ENCODE peak calls at places on chromosomes 16 and 17, in five cellular contexts. H is fibroblast of pulmonary artery, O is BJ, K is kidney epithelial cell, V is AG09309. R is an unnamed sample.

GRCh38 chr16:85477801-85478363 is 135.2 kb upstream of the GSE1 start:
- DNase-seq in H (no peak), O (no peak), K (no peak), V (no peak), R (no peak)

GRCh38 chr17:40686192-40686591 is 17.4 kb downstream of the KRT24 start:
- DNase-seq in H (no peak), O (no peak), K (no peak), V (no peak), R (no peak)

GRCh38 chr17:79892457-79893236 is 53.4 kb upstream of the CBX4 start:
- DNase-seq in H (no peak), O (no peak), K (no peak), V (no peak), R (no peak)

GRCh38 chr17:83080641-83081560 is 1.5 kb downstream of the METRNL start:
- DNase-seq in H (peak; percentile 35), O (no peak), K (no peak), V (no peak), R (no peak)

GRCh38 chr16:22092143-22092933 is at the start of gene VWA3A:
- DNase-seq in H (peak; percentile 56), O (peak; percentile 31), K (peak; percentile 25), V (peak; percentile 21), R (peak; percentile 70)

GRCh38 chr17:18184143-18185007 is 747 bp downstream of the ALKBH5 start:
- DNase-seq in H (peak; percentile 33), O (no peak), K (no peak), V (no peak), R (peak; percentile 42)

GRCh38 chr16:8936421-8936820 is 27.3 kb downstream of the USP7 start:
- DNase-seq in H (no peak), O (no peak), K (peak; percentile 48), V (no peak), R (peak; percentile 27)

GRCh38 chr16:12341423-12341822 is 364.9 kb downstream of the SNX29 start:
- DNase-seq in H (peak; percentile 7), O (peak; percentile 30), K (peak; percentile 66), V (no peak), R (peak; percentile 24)

GRCh38 chr17:5434984-5435383 is 4.0 kb downstream of the C1QBP start:
- DNase-seq in H (no peak), O (no peak), K (no peak), V (no peak), R (no peak)

GRCh38 chr17:44315760-44316731 is 7.6 kb downstream of the RUNDC3A start:
- DNase-seq in H (no peak), O (no peak), K (no peak), V (no peak), R (no peak)
- H3K4me3 ChIP-seq in H (no peak overlapping the region), O (peak overlapping the region; percentile 40), K (no peak overlapping the region), V (no peak overlapping the region), R (no peak overlapping the region)

DNA sequence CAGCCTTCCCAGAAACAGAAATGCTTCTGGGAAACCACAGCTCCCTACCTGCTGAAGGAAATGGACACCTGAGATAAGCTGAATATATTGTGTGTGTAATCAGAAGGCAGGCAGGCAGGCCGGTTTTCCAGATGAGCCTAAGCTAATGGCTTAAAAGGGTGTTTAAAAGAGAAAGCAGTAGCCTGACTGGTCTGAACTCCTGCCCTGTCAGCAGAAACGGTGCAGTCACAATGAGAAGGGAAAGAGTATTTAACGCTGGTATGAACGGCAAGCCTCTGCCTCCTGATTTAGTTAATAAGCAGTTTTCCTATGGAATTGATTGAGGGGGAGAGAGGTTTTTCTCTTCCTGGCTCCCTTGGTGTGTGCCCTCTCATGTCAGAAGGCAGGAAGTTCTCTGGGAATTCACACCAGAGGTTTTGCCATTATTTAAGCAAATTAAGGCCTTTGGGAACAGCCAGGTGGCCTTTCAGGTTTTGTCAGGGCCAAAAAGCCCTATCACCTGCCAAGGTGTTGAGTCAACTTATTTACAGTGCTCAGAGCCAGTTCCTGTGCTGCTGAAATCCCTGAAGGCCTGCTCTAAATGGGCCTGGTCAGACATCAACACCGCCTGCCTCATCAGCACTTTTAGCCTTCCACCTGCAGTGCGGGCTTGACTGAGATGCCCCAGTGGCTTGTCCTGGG is 41.6 kb downstream of the CDH1 start:
- DNase-seq in H (no peak), O (no peak), K (no peak), V (no peak), R (no peak)
- TF ChIP-seq CTCF in H (no peak), O (no peak), K (no peak), V (no peak), R (no peak)

GRCh38 chr17:63962298-63962744 is 10.4 kb downstream of the SCN4A start:
- DNase-seq in H (no peak), O (no peak), K (no peak), V (no peak), R (no peak)

GRCh38 chr17:63960430-63960829 is 12.3 kb downstream of the SCN4A start:
- DNase-seq in H (no peak), O (no peak), K (no peak), V (no peak), R (no peak)

GRCh38 chr17:63963123-63963522 is 9.6 kb downstream of the SCN4A start:
- DNase-seq in H (no peak), O (no peak), K (no peak), V (no peak), R (no peak)

GRCh38 chr17:63960006-63960405 is 12.7 kb downstream of the SCN4A start:
- DNase-seq in H (no peak), O (no peak), K (no peak), V (no peak), R (no peak)

GRCh38 chr17:63961355-63962207 is 11.1 kb downstream of the SCN4A start:
- DNase-seq in H (peak; percentile 68), O (no peak), K (no peak), V (no peak), R (peak; percentile 63)
- H3K4me3 ChIP-seq in H (no peak overlapping the region), O (no peak overlapping the region), K (no peak overlapping the region), V (no peak overlapping the region), R (peak overlapping the region; percentile 28)

GRCh38 chr16:25108054-25108453 is 3.5 kb upstream of the LCMT1 start:
- DNase-seq in H (no peak), O (no peak), K (no peak), V (no peak), R (no peak)

GRCh38 chr16:25109643-25110042 is 1.9 kb upstream of the LCMT1 start:
- DNase-seq in H (peak; percentile 94), O (peak; percentile 71), K (peak; percentile 80), V (peak; percentile 86), R (peak; percentile 97)

GRCh38 chr16:25110392-25110947 is 1.1 kb upstream of the LCMT1 start:
- DNase-seq in H (no peak), O (no peak), K (no peak), V (no peak), R (no peak)

GRCh38 chr16:25107466-25107792 is 4.1 kb upstream of the LCMT1 start:
- DNase-seq in H (no peak), O (no peak), K (no peak), V (no peak), R (no peak)

GRCh38 chr16:25106567-25107465 is 4.7 kb upstream of the LCMT1 start:
- DNase-seq in H (peak; percentile 86), O (no peak), K (no peak), V (peak; percentile 29), R (peak; percentile 80)
- TF ChIP-seq CTCF in H (no peak), O (no peak), K (no peak), V (peak; percentile 30), R (peak; percentile 20)

DNA sequence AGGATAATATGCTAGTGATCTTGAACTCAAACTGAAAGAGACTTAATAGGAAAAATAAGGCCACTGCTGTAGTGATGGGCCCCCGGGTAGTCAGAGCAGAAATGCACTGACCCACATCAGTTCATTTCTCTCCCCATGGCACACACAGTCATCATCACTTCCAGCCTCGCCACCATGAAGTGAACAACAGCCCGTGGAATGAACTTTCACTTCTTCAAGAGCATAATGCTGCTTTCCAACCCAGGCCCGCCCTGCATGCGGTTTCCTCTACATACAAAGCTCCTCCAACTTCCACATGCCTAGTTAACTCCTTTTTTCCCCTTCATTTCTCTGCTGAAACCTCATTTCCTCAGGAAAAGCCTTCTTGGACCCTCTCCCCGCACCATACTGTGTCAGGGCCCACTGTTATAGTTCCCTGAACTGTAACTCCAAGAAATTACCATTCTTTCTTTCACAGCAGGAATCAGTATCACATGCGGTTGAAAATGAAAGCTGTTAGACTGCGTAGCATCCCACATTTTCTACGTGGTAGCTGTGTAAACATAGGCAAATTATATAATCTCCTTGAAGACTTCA is 65.8 kb upstream of the SMIM36 start:
- DNase-seq in H (peak; percentile 54), O (peak; percentile 45), K (peak; percentile 86), V (no peak), R (peak; percentile 86)
- H3K4me3 ChIP-seq in H (peak overlapping the region; percentile 27), O (peak overlapping the region; percentile 2), K (peak overlapping the region; percentile 1), V (peak overlapping the region; percentile 20), R (peak overlapping the region; percentile 42)

GRCh38 chr16:10037771-10038170 is 144.5 kb downstream of the GRIN2A start:
- DNase-seq in H (no peak), O (no peak), K (no peak), V (no peak), R (peak; percentile 50)
- TF ChIP-seq CTCF in H (no peak), O (no peak), K (no peak), V (no peak), R (no peak)

GRCh38 chr16:3655030-3655790 is 719 bp downstream of the DNASE1 start:
- DNase-seq in H (no peak), O (no peak), K (no peak), V (no peak), R (no peak)

GRCh38 chr16:3659200-3659599 is 4.7 kb downstream of the DNASE1 start:
- DNase-seq in H (peak; percentile 21), O (no peak), K (no peak), V (peak; percentile 27), R (peak; percentile 5)

GRCh38 chr16:3654249-3654991 is at the start of gene DNASE1:
- DNase-seq in H (peak; percentile 67), O (no peak), K (peak; percentile 19), V (peak; percentile 7), R (peak; percentile 52)

GRCh38 chr16:3656491-3657468 is 2.3 kb downstream of the DNASE1 start:
- DNase-seq in H (no peak), O (no peak), K (no peak), V (no peak), R (no peak)

DNA sequence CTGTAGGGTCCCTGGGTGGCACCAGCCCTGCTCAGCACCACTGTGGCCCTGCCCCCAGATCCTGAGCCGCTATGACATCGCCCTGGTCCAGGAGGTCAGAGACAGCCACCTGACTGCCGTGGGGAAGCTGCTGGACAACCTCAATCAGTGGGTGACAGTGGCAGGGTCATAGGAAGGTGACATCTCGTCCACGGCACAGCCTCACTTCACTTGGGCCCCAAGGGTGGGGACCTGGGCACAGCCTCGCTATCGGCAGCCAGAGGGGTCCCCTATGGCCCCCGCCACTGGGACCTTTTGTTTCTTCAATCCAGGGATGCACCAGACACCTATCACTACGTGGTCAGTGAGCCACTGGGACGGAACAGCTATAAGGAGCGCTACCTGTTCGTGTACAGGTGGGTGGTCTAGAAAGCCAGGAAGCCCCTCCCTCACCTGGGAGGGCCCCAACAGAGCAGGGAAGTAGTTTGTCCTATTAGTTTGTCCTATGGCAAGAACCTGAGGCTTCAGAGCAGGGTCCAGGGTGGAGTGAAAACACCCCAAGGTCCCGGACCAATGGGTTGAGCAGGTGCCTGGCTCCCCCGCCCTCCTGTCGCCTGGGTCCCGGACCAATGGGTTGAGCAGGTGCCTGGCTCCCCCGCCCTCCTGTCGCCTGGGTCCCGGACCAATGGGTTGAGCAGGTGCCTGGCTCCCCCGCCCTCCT is 1.4 kb downstream of the DNASE1 start:
- DNase-seq in H (no peak), O (no peak), K (no peak), V (no peak), R (no peak)
- H3K4me3 ChIP-seq in H (no peak overlapping the region), O (no peak overlapping the region), K (no peak overlapping the region), V (no peak overlapping the region), R (no peak overlapping the region)

GRCh38 chr16:58734459-58734787 is 307 bp upstream of the GOT2 start:
- DNase-seq in H (no peak), O (no peak), K (no peak), V (no peak), R (no peak)
- TF ChIP-seq CTCF in H (no peak), O (no peak), K (no peak), V (no peak), R (no peak)

R was measured in fibroblast of the aortic adventitia.